ENCODE peak calls at places on chromosomes 16 and 17, in four cellular contexts. One of them, this sample, is unnamed.

GRCh38 chr17:83126275-83126930 is 47.0 kb downstream of the METRNL start:
- DNase-seq in stimulated activated CD8-positive, alpha-beta memory T cell treated with anti-CD3 and anti-CD28 coated beads, Interleukin-7, amount 100 ng/mL, for 24 hours: no peak
- DNase-seq in NCI-H510A treated with DMSO at 0.1 percent for 48 hours: no peak
- DNase-seq in fibroblast of the aortic adventitia: no peak
- DNase-seq in this sample: no peak

GRCh38 chr17:7478276-7479138 is 924 bp downstream of the ZBTB4 start:
- DNase-seq in stimulated activated CD8-positive, alpha-beta memory T cell treated with anti-CD3 and anti-CD28 coated beads, Interleukin-7, amount 100 ng/mL, for 24 hours: no peak
- DNase-seq in NCI-H510A treated with DMSO at 0.1 percent for 48 hours: no peak
- DNase-seq in fibroblast of the aortic adventitia: peak
- DNase-seq in this sample: no peak

GRCh38 chr17:42849451-42850157 is 1.4 kb upstream of the AOC3 start:
- DNase-seq in fibroblast of the aortic adventitia: no peak
- DNase-seq in stimulated activated CD8-positive, alpha-beta memory T cell treated with anti-CD3 and anti-CD28 coated beads, Interleukin-7, amount 100 ng/mL, for 24 hours: no peak
- DNase-seq in NCI-H510A treated with DMSO at 0.1 percent for 48 hours: no peak
- DNase-seq in this sample: no peak

GRCh38 chr16:66850115-66850815 is 6.1 kb downstream of the CA7 start:
- DNase-seq in NCI-H510A treated with DMSO at 0.1 percent for 48 hours: no peak
- DNase-seq in fibroblast of the aortic adventitia: no peak
- DNase-seq in stimulated activated CD8-positive, alpha-beta memory T cell treated with anti-CD3 and anti-CD28 coated beads, Interleukin-7, amount 100 ng/mL, for 24 hours: no peak
- DNase-seq in this sample: no peak

GRCh38 chr17:17780941-17781590 is 55.7 kb downstream of the SREBF1 start:
- DNase-seq in NCI-H510A treated with DMSO at 0.1 percent for 48 hours: peak
- DNase-seq in fibroblast of the aortic adventitia: peak
- DNase-seq in stimulated activated CD8-positive, alpha-beta memory T cell treated with anti-CD3 and anti-CD28 coated beads, Interleukin-7, amount 100 ng/mL, for 24 hours: no peak
- DNase-seq in this sample: no peak

GRCh38 chr17:82966415-82966814 is 113.0 kb upstream of the METRNL start:
- DNase-seq in fibroblast of the aortic adventitia: no peak
- DNase-seq in NCI-H510A treated with DMSO at 0.1 percent for 48 hours: no peak
- DNase-seq in stimulated activated CD8-positive, alpha-beta memory T cell treated with anti-CD3 and anti-CD28 coated beads, Interleukin-7, amount 100 ng/mL, for 24 hours: no peak
- DNase-seq in this sample: no peak

GRCh38 chr17:36036240-36036639 is 18.5 kb upstream of the CCL23 start:
- DNase-seq in stimulated activated CD8-positive, alpha-beta memory T cell treated with anti-CD3 and anti-CD28 coated beads, Interleukin-7, amount 100 ng/mL, for 24 hours: no peak
- DNase-seq in NCI-H510A treated with DMSO at 0.1 percent for 48 hours: no peak
- DNase-seq in fibroblast of the aortic adventitia: no peak
- DNase-seq in this sample: no peak

GRCh38 chr17:33674685-33675084 is 381.6 kb upstream of the ASIC2 start:
- DNase-seq in fibroblast of the aortic adventitia: peak
- DNase-seq in stimulated activated CD8-positive, alpha-beta memory T cell treated with anti-CD3 and anti-CD28 coated beads, Interleukin-7, amount 100 ng/mL, for 24 hours: peak
- DNase-seq in NCI-H510A treated with DMSO at 0.1 percent for 48 hours: peak
- DNase-seq in this sample: peak

GRCh38 chr17:72422505-72423285 is 301.9 kb downstream of the SOX9 start:
- DNase-seq in stimulated activated CD8-positive, alpha-beta memory T cell treated with anti-CD3 and anti-CD28 coated beads, Interleukin-7, amount 100 ng/mL, for 24 hours: no peak
- DNase-seq in fibroblast of the aortic adventitia: peak
- DNase-seq in NCI-H510A treated with DMSO at 0.1 percent for 48 hours: no peak
- DNase-seq in this sample: no peak

GRCh38 chr17:21532763-21533385 is 156.7 kb downstream of the KCNJ12 start:
- DNase-seq in stimulated activated CD8-positive, alpha-beta memory T cell treated with anti-CD3 and anti-CD28 coated beads, Interleukin-7, amount 100 ng/mL, for 24 hours: no peak
- DNase-seq in NCI-H510A treated with DMSO at 0.1 percent for 48 hours: no peak
- DNase-seq in fibroblast of the aortic adventitia: no peak
- DNase-seq in this sample: no peak

GRCh38 chr16:73047536-73048291 is at the start of gene ZFHX3:
- DNase-seq in NCI-H510A treated with DMSO at 0.1 percent for 48 hours: peak
- DNase-seq in fibroblast of the aortic adventitia: peak
- DNase-seq in stimulated activated CD8-positive, alpha-beta memory T cell treated with anti-CD3 and anti-CD28 coated beads, Interleukin-7, amount 100 ng/mL, for 24 hours: no peak
- DNase-seq in this sample: no peak

GRCh38 chr17:57585341-57586098 is 159.6 kb downstream of the CCDC182 start:
- DNase-seq in NCI-H510A treated with DMSO at 0.1 percent for 48 hours: peak
- DNase-seq in fibroblast of the aortic adventitia: no peak
- DNase-seq in stimulated activated CD8-positive, alpha-beta memory T cell treated with anti-CD3 and anti-CD28 coated beads, Interleukin-7, amount 100 ng/mL, for 24 hours: no peak
- DNase-seq in this sample: no peak

GRCh38 chr17:4856937-4857314 is 23.8 kb downstream of the MINK1 start:
- DNase-seq in stimulated activated CD8-positive, alpha-beta memory T cell treated with anti-CD3 and anti-CD28 coated beads, Interleukin-7, amount 100 ng/mL, for 24 hours: no peak
- DNase-seq in NCI-H510A treated with DMSO at 0.1 percent for 48 hours: no peak
- DNase-seq in fibroblast of the aortic adventitia: no peak
- DNase-seq in this sample: no peak

GRCh38 chr17:74730491-74731346 is 6.3 kb upstream of the RAB37 start:
- DNase-seq in stimulated activated CD8-positive, alpha-beta memory T cell treated with anti-CD3 and anti-CD28 coated beads, Interleukin-7, amount 100 ng/mL, for 24 hours: no peak
- DNase-seq in fibroblast of the aortic adventitia: no peak
- DNase-seq in NCI-H510A treated with DMSO at 0.1 percent for 48 hours: no peak
- DNase-seq in this sample: no peak